ENCODE peak calls at places on chromosome 5, in seven cellular contexts. V, W, A, X, G, O and I are unnamed samples.

GRCh38 chr5:58459860-58460726 is at the start of gene PLK2:
- DNase-seq in V (peak; percentile 94), O (peak; percentile 95), G (peak; percentile 68), W (peak; percentile 63), A (no peak), X (peak; percentile 82), I (peak; percentile 97)

GRCh38 chr5:123176938-123177275 is 87.9 kb downstream of the PRDM6 start:
- DNase-seq in G (no peak), V (peak; percentile 22), A (no peak), W (no peak), X (no peak), O (no peak), I (no peak)

GRCh38 chr5:66807743-66808142 is 211.6 kb downstream of the MAST4 start:
- DNase-seq in X (no peak), G (peak; percentile 86), W (no peak), V (peak; percentile 55), O (no peak), A (peak; percentile 32), I (peak; percentile 65)

GRCh38 chr5:5037674-5038073 is 102.5 kb upstream of the ADAMTS16 start:
- DNase-seq in O (no peak), V (no peak), G (no peak), X (no peak), A (no peak), W (no peak), I (no peak)

GRCh38 chr5:58681943-58682342 is 99.1 kb downstream of the RAB3C start:
- DNase-seq in G (no peak), V (no peak), W (no peak), X (no peak), O (no peak), A (no peak), I (no peak)

GRCh38 chr5:1565737-1566734 is 42.3 kb upstream of the LPCAT1 start:
- DNase-seq in A (no peak), X (no peak), V (no peak), G (no peak), O (no peak), W (no peak), I (no peak)

GRCh38 chr5:137600721-137601360 is 101.7 kb upstream of the SPOCK1 start:
- DNase-seq in A (no peak), X (no peak), W (no peak), V (no peak), O (no peak), G (no peak), I (no peak)

GRCh38 chr5:168434746-168435321 is 51.4 kb upstream of the RARS1 start:
- DNase-seq in G (peak; percentile 7), W (no peak), A (no peak), O (no peak), V (peak; percentile 73), X (no peak), I (peak; percentile 34)

GRCh38 chr5:36305571-36306326 is 4.0 kb upstream of the RANBP3L start:
- DNase-seq in G (peak; percentile 51), V (peak; percentile 38), X (no peak), A (no peak), O (peak; percentile 38), W (no peak), I (peak; percentile 71)

GRCh38 chr5:158435161-158435616 is 576.2 kb upstream of the CLINT1 start:
- DNase-seq in V (no peak), G (peak; percentile 59), O (no peak), X (peak; percentile 23), W (no peak), A (peak; percentile 29), I (no peak)

GRCh38 chr5:146758898-146759297 is 119.7 kb downstream of the PPP2R2B start:
- DNase-seq in O (no peak), W (no peak), X (no peak), V (no peak), G (no peak), A (no peak), I (peak; percentile 11)

GRCh38 chr5:110752953-110753352 is 14.1 kb downstream of the SLC25A46 start:
- DNase-seq in X (no peak), A (no peak), W (no peak), G (no peak), V (no peak), O (no peak), I (no peak)
- H3K4me3 ChIP-seq in X (peak overlapping the region; percentile 30), A (no peak overlapping the region), W (no peak overlapping the region), G (no peak overlapping the region), V (no peak overlapping the region), O (no peak overlapping the region), I (no peak overlapping the region)

GRCh38 chr5:13814293-13814692 is 130.2 kb downstream of the DNAH5 start:
- DNase-seq in O (no peak), X (no peak), G (peak; percentile 39), V (peak; percentile 20), W (no peak), A (no peak), I (peak; percentile 1)
- TF ChIP-seq CTCF in O (no peak), X (no peak), G (no peak), V (peak; percentile 47), W (no peak), A (no peak), I (no peak)

DNA sequence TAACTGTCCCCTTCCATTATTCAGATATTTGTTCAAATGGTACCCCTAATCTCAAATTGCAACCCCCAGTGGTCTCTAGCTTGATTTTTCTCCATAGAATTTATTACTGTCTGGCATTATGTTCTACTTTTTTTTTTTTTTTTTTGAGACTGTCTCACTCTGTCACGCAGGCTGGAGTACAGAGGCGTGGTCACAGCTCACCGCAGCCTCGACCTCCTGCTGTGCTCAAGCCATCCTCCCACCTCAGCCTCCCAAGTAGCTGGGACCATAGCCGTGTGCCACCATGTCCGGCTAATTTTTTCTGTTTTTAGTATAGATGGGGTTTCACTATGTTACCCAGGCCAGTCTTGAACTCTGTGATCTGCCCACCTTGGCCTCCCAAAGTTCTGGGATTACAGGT is 2.0 kb upstream of the REEP5 start:
- DNase-seq in X (no peak), W (no peak), G (no peak), A (no peak), V (no peak), O (no peak), I (no peak)
- H3K4me3 ChIP-seq in X (no peak overlapping the region), W (no peak overlapping the region), G (no peak overlapping the region), A (no peak overlapping the region), V (no peak overlapping the region), O (no peak overlapping the region), I (no peak overlapping the region)

GRCh38 chr5:139481580-139482049 is 943 bp downstream of the STING1 start:
- DNase-seq in G (peak; percentile 79), V (peak; percentile 34), X (no peak), W (no peak), A (no peak), O (peak; percentile 39), I (peak; percentile 58)
- TF ChIP-seq CTCF in G (peak; percentile 36), V (peak; percentile 20), X (peak; percentile 17), W (peak; percentile 31), A (peak; percentile 19), O (no peak), I (peak; percentile 45)

GRCh38 chr5:30853158-30853557 is 340.3 kb upstream of the CDH6 start:
- DNase-seq in V (no peak), X (no peak), G (no peak), O (no peak), A (no peak), W (no peak), I (no peak)

GRCh38 chr5:30850871-30851270 is 342.6 kb upstream of the CDH6 start:
- DNase-seq in A (no peak), G (no peak), V (no peak), X (no peak), W (no peak), O (no peak), I (no peak)

GRCh38 chr5:30856242-30856641 is 337.2 kb upstream of the CDH6 start:
- DNase-seq in A (no peak), W (no peak), X (no peak), G (no peak), V (no peak), O (no peak), I (no peak)
- H3K4me3 ChIP-seq in A (no peak overlapping the region), W (no peak overlapping the region), X (no peak overlapping the region), G (no peak overlapping the region), V (no peak overlapping the region), O (no peak overlapping the region), I (no peak overlapping the region)

DNA sequence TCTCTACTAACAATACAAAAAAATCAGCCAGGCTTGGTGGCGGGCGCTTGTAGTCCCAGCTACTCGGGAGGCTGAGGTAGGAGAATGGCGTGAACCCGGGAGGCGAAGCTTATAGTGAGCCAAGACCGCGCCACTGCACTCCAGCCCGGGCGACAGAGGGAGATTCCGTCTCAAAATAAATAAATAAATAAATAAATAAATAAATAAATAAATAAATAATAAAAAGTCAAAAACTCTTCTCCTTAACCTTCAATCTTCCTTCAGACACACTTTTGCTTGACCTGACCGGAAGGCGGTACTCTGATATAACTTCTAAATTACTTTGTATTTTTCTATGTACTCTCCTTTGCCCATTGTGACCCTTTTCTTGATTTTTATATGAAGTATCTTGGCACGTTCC is 302.1 kb downstream of the SLF1 start:
- DNase-seq in O (no peak), G (no peak), W (no peak), V (no peak), X (no peak), A (no peak), I (no peak)
- TF ChIP-seq CTCF in O (no peak), G (no peak), W (no peak), V (no peak), X (no peak), A (no peak), I (no peak)

DNA sequence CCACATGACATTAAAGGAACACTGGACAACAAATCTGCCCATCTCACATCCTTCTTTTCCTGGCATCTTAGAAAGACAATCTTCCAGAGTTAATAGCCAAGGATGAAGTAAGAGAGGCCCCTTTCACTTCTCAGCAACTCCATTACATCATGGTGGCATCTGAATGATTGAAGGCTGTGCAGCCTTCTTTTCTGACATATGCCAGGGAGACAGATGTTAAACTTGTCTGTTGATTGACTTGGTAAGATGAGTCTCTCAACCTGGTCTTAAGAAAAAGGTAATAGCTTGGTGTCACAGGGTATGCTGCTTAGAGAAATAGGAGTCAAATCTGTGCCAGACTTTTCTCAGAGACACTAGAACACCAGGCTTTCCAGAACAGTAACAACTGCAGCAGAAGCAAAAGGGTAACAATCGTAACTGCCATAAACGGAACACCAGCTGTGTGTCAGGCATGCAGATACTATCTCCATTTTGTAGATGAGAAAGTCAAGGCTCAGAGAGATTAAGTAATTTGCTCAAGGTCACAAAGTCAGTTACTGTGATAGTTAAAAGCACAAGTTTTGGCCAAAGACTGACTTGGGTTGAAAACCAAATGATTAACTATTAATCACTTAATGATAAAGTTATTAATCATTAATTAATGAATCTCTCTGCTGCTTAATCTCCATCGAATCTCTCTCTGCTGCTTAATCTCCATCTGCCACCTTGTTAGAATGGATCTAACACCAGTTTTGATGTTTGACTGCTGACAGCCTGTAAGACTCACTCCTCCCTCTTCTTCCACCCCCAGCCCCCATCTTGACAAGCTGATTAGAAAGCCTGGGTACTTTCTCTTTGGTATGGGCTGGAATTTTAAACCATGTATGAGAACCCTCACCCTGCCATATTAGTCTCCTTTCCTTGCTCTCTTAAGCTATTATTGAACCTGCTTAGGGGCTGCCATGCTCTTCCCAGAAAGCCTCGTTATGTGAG is 353.5 kb downstream of the ENC1 start:
- DNase-seq in X (no peak), G (no peak), V (no peak), A (no peak), O (no peak), W (no peak), I (no peak)
- H3K4me3 ChIP-seq in X (no peak overlapping the region), G (no peak overlapping the region), V (no peak overlapping the region), A (no peak overlapping the region), O (no peak overlapping the region), W (no peak overlapping the region), I (no peak overlapping the region)